ENCODE peak calls at places on chromosomes 6 and 20, in eight cellular contexts. Z, X, M, C, O, I, U and Y are unnamed samples.

GRCh38 chr20:19774086-19774933 is 16.3 kb downstream of the RIN2 start:
- DNase-seq in U (no peak), Z (no peak), C (peak; percentile 38), I (no peak), M (no peak), X (no peak), O (no peak), Y (peak; percentile 27)

GRCh38 chr6:76342611-76343160 is 270.2 kb upstream of the IMPG1 start:
- DNase-seq in C (no peak), O (no peak), U (no peak), M (no peak), I (no peak), Z (no peak), X (no peak), Y (no peak)

GRCh38 chr6:33895296-33895695 is 91.5 kb upstream of the MLN start:
- DNase-seq in Z (no peak), O (no peak), I (no peak), U (no peak), M (no peak), X (no peak), C (no peak), Y (no peak)

GRCh38 chr6:143027058-143027457 is 33.6 kb upstream of the AIG1 start:
- DNase-seq in U (peak; percentile 74), C (no peak), O (peak; percentile 42), X (no peak), Z (peak; percentile 57), M (peak; percentile 44), I (peak; percentile 37), Y (no peak)

GRCh38 chr20:23622839-23623343 is 14.9 kb downstream of the CST3 start:
- DNase-seq in O (no peak), C (no peak), X (peak; percentile 90), U (peak; percentile 78), Z (no peak), M (peak; percentile 87), I (no peak), Y (peak; percentile 41)

GRCh38 chr20:60222497-60222896 is 264.3 kb downstream of the CDH26 start:
- DNase-seq in Z (no peak), U (no peak), C (no peak), I (no peak), O (no peak), X (no peak), M (no peak), Y (no peak)

GRCh38 chr6:43494766-43495165 is 15.4 kb downstream of the LRRC73 start:
- DNase-seq in I (no peak), X (no peak), C (no peak), O (no peak), M (no peak), Z (no peak), U (no peak), Y (no peak)

GRCh38 chr6:1027795-1028569 is 283.9 kb upstream of the FOXQ1 start:
- DNase-seq in X (no peak), C (no peak), U (no peak), Z (no peak), M (peak; percentile 6), O (no peak), I (no peak), Y (no peak)

GRCh38 chr6:6319947-6320811 is at the start of gene F13A1:
- DNase-seq in I (no peak), X (no peak), M (no peak), Z (no peak), O (no peak), C (no peak), U (no peak), Y (no peak)

GRCh38 chr6:53718597-53719460 is 53.3 kb upstream of the KLHL31 start:
- DNase-seq in M (peak; percentile 79), C (peak; percentile 85), O (peak; percentile 19), Z (peak; percentile 84), U (no peak), I (peak; percentile 18), X (peak; percentile 49), Y (peak; percentile 2)

GRCh38 chr20:20796766-20797415 is 84.4 kb upstream of the RALGAPA2 start:
- DNase-seq in Z (no peak), C (no peak), X (no peak), O (no peak), U (no peak), I (no peak), M (no peak), Y (no peak)

GRCh38 chr6:30378290-30378937 is 33.5 kb downstream of the RPP21 start:
- DNase-seq in C (no peak), I (no peak), M (peak; percentile 47), X (peak; percentile 20), Z (peak; percentile 84), U (no peak), O (no peak), Y (no peak)

GRCh38 chr20:47358672-47359532 is 2.4 kb upstream of the ZMYND8 start:
- DNase-seq in X (no peak), O (no peak), U (peak; percentile 81), C (peak; percentile 91), M (peak; percentile 88), I (no peak), Z (peak; percentile 79), Y (peak; percentile 84)

GRCh38 chr20:43433250-43433854 is 24.3 kb upstream of the SRSF6 start:
- DNase-seq in M (no peak), Z (no peak), X (no peak), O (no peak), C (no peak), I (no peak), U (no peak), Y (no peak)

GRCh38 chr6:167766986-167767714 is 59.6 kb upstream of the AFDN start:
- DNase-seq in I (no peak), X (no peak), C (no peak), M (no peak), O (no peak), U (peak; percentile 70), Z (peak; percentile 23), Y (no peak)

GRCh38 chr6:140537834-140538680 is 1163.6 kb upstream of the CITED2 start:
- DNase-seq in X (peak; percentile 99), O (no peak), M (peak; percentile 93), U (no peak), C (peak; percentile 26), Z (peak; percentile 71), I (no peak), Y (no peak)

GRCh38 chr20:13270211-13270610 is 49.1 kb downstream of the ISM1 start:
- DNase-seq in Z (no peak), U (no peak), X (no peak), I (no peak), O (no peak), M (no peak), C (no peak), Y (no peak)

GRCh38 chr20:53370345-53370961 is 223.2 kb downstream of the ZNF217 start:
- DNase-seq in C (no peak), X (no peak), O (no peak), I (no peak), U (no peak), M (no peak), Z (no peak), Y (no peak)

GRCh38 chr6:90887764-90888163 is 300.9 kb upstream of the MAP3K7 start:
- DNase-seq in Z (no peak), M (no peak), C (no peak), X (no peak), O (no peak), U (no peak), I (no peak), Y (no peak)

GRCh38 chr6:109336221-109336955 is 45.9 kb downstream of the CD164 start:
- DNase-seq in U (no peak), X (peak; percentile 12), O (no peak), I (no peak), Z (no peak), C (no peak), M (peak; percentile 10), Y (no peak)

GRCh38 chr6:166940643-166941068 is 15.7 kb downstream of the RNASET2 start:
- DNase-seq in X (no peak), Z (no peak), I (no peak), O (no peak), M (peak; percentile 82), U (no peak), C (no peak), Y (no peak)

GRCh38 chr20:51456511-51457280 is 85.8 kb downstream of the NFATC2 start:
- DNase-seq in M (peak; percentile 98), Z (peak; percentile 91), I (no peak), X (peak; percentile 92), U (peak; percentile 96), O (no peak), C (peak; percentile 65), Y (peak; percentile 85)

GRCh38 chr6:170367241-170367640 is 60.7 kb downstream of the FAM120B start:
- DNase-seq in Z (no peak), X (no peak), U (no peak), M (no peak), O (no peak), C (no peak), I (no peak), Y (no peak)

GRCh38 chr6:82385961-82386360 is 22.3 kb downstream of the TPBG start:
- DNase-seq in X (no peak), Z (no peak), M (no peak), U (no peak), C (no peak), O (no peak), I (no peak), Y (no peak)

GRCh38 chr20:2687514-2687913 is 5.1 kb upstream of the EBF4 start:
- DNase-seq in U (no peak), O (no peak), I (no peak), Z (no peak), M (no peak), X (no peak), C (no peak), Y (no peak)

GRCh38 chr6:45822269-45822812 is 193.3 kb downstream of the CLIC5 start:
- DNase-seq in U (no peak), X (no peak), M (no peak), O (no peak), C (no peak), I (no peak), Z (no peak), Y (no peak)

GRCh38 chr20:49961413-49961812 is 21.4 kb upstream of the SNAI1 start:
- DNase-seq in U (no peak), X (no peak), C (no peak), Z (no peak), O (no peak), I (no peak), M (no peak), Y (no peak)

GRCh38 chr6:167475947-167476346 is 151.1 kb downstream of the TTLL2 start:
- DNase-seq in C (no peak), M (no peak), U (no peak), X (no peak), I (no peak), O (no peak), Z (peak; percentile 54), Y (no peak)

GRCh38 chr20:6994452-6994851 is 227.0 kb downstream of the BMP2 start:
- DNase-seq in Z (no peak), X (no peak), M (no peak), O (no peak), U (no peak), C (no peak), I (no peak), Y (no peak)

GRCh38 chr20:61754976-61755778 is 310.5 kb downstream of the TAF4 start:
- DNase-seq in O (no peak), C (no peak), Z (no peak), U (no peak), X (no peak), M (no peak), I (no peak), Y (no peak)